ENCODE peak calls at places on chromosomes 11 and 22, in eight cellular contexts. P, F, B, T, M, N, O and K are unnamed samples.

GRCh38 chr11:26946209-26946828 is 47.6 kb upstream of the FIBIN start:
- DNase-seq in P (no peak), F (no peak), B (no peak), T (no peak), M (no peak), N (peak), O (peak), K (no peak)

GRCh38 chr11:60396790-60397189 is 531 bp downstream of the MS4A14 start:
- DNase-seq in P (no peak), F (no peak), B (peak), T (no peak), M (no peak), N (no peak), O (no peak), K (no peak)

GRCh38 chr22:37852418-37852817 is 3.2 kb downstream of the EIF3L start:
- DNase-seq in P (no peak), F (no peak), B (no peak), T (no peak), M (no peak), N (no peak), O (no peak), K (no peak)

GRCh38 chr11:90453525-90453924 is 230.7 kb upstream of the CHORDC1 start:
- DNase-seq in P (no peak), F (no peak), B (no peak), T (no peak), M (no peak), N (no peak), O (no peak), K (no peak)

GRCh38 chr11:33829430-33830141 is 55.3 kb upstream of the FBXO3 start:
- DNase-seq in P (peak), F (peak), B (peak), T (peak), M (peak), N (peak), O (peak), K (peak)

GRCh38 chr11:130825621-130826020 is 90.7 kb downstream of the SNX19 start:
- DNase-seq in P (no peak), F (no peak), B (no peak), T (no peak), M (no peak), N (no peak), O (peak), K (no peak)

GRCh38 chr11:95877288-95877687 is 46.6 kb downstream of the MTMR2 start:
- DNase-seq in P (no peak), F (no peak), B (no peak), T (no peak), M (no peak), N (peak), O (peak), K (no peak)

GRCh38 chr11:34274712-34275398 is 83.0 kb downstream of the ABTB2 start:
- DNase-seq in P (peak), F (no peak), B (no peak), T (peak), M (peak), N (peak), O (peak), K (no peak)

GRCh38 chr11:73518195-73518594 is 79.7 kb downstream of the FAM168A start:
- DNase-seq in P (no peak), F (no peak), B (no peak), T (no peak), M (no peak), N (no peak), O (no peak), K (no peak)

GRCh38 chr11:7964873-7965272 is 374 bp downstream of the NLRP10 start:
- DNase-seq in P (no peak), F (no peak), B (no peak), T (no peak), M (no peak), N (no peak), O (peak), K (no peak)

GRCh38 chr11:122162095-122162494 is 46.1 kb upstream of the BLID start:
- DNase-seq in P (no peak), F (no peak), B (no peak), T (no peak), M (no peak), N (peak), O (peak), K (no peak)

GRCh38 chr11:48088682-48089050 is 108.3 kb downstream of the PTPRJ start:
- DNase-seq in P (no peak), F (no peak), B (no peak), T (no peak), M (no peak), N (no peak), O (no peak), K (no peak)

DNA sequence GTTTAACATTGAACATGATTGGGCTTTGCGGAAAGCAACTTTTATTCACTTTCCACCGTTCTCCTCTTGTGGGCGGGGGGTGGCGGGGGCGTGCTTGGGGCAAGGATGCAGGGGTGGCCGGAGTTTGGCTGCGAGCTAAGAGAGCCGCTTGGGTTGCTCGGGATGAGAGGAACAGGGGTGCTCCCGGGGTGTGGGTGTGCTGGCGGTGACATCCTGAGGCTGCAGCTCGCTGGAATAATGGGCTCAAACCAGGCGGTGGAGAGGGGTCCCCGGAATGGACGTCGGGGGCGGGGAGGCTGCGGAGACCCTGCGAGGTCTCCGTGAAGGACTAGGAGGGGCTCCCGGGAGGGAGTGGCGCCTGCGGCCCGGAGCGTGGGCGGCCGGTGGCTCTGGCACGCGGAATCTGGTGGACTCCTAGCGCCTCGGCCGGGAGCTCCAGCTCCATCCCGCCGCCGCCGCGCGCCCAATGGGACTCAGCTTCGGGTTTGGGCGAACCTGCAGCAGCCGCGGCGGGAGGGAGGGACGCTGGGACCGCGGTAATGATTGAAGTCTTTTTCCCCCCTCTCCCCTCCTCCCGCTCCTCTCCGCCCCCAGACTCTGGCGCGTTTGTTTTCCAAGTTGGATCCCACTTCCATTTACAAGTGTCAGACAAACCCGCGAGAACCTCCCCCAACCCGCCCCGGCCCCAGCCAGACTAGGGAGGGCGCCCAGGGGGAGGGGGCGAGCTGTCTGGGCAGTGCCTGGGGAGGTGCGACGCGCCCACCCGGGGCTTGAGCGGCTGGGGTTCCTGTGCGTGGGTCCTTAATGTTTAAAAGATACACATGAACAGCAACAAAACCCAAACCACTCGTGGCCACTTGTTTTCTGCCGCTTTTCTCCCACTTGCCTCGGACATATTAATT is 2.0 kb downstream of the FAT3 start:
- DNase-seq in P (no peak), F (no peak), B (no peak), T (no peak), M (no peak), N (no peak), O (peak), K (peak)
- TF ChIP-seq CTCF in P (no peak), F (no peak), B (no peak), T (no peak), M (no peak), N (no peak), O (no peak), K (no peak)

GRCh38 chr11:66419825-66420224 is 1.0 kb upstream of the NPAS4 start:
- DNase-seq in P (no peak), F (no peak), B (no peak), T (no peak), M (no peak), N (no peak), O (no peak), K (no peak)

GRCh38 chr11:66418986-66419308 is 1.9 kb upstream of the NPAS4 start:
- DNase-seq in P (no peak), F (no peak), B (no peak), T (no peak), M (no peak), N (no peak), O (no peak), K (no peak)

GRCh38 chr11:66420671-66421476 is at the start of gene NPAS4:
- DNase-seq in P (no peak), F (no peak), B (no peak), T (no peak), M (no peak), N (no peak), O (no peak), K (no peak)

GRCh38 chr11:66417000-66417399 is 3.8 kb upstream of the NPAS4 start:
- DNase-seq in P (no peak), F (no peak), B (no peak), T (no peak), M (no peak), N (no peak), O (no peak), K (no peak)

DNA sequence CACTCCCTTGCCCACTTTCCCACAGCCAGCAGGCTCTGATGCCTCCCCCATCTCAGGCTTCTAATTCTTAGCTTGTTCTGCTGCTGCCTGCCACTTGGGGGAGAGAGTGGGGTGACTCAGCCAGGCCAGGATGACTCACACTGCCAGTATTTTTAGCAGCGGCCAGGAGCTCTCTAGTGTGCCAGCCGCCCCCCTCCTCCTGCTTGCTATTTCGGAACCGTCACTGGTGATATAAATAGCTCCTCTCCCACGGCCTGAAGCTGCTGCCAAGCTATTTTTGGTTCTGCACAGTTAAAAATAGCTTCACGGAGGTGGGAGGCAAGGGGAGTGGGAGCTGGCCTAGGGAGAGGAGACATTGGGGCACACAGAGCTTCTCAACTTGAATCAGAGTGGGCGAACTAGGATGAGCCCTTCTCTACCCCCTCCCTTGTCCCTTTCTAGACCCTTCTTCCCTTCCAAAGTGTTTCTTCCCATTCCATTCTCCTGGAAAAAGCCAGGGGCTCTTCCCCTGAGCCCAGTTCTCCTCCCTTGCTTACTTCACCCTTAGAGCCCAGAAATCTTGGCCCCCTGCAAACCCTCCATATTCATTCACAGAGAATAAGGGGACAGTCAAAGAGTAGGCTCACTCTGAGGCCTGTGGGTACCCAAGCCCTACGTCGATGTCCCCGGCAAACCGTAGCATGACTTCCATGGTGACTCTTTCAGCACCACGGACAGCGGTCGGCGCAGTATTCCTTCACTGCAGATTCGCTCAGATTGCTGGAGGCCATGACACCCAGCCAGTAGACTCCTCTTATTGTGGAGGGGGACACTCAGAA is 2.5 kb upstream of the NPAS4 start:
- DNase-seq in P (peak), F (peak), B (peak), T (peak), M (peak), N (peak), O (peak), K (peak)
- TF ChIP-seq CTCF in P (no peak), F (no peak), B (peak), T (peak), M (peak), N (no peak), O (peak), K (no peak)

DNA sequence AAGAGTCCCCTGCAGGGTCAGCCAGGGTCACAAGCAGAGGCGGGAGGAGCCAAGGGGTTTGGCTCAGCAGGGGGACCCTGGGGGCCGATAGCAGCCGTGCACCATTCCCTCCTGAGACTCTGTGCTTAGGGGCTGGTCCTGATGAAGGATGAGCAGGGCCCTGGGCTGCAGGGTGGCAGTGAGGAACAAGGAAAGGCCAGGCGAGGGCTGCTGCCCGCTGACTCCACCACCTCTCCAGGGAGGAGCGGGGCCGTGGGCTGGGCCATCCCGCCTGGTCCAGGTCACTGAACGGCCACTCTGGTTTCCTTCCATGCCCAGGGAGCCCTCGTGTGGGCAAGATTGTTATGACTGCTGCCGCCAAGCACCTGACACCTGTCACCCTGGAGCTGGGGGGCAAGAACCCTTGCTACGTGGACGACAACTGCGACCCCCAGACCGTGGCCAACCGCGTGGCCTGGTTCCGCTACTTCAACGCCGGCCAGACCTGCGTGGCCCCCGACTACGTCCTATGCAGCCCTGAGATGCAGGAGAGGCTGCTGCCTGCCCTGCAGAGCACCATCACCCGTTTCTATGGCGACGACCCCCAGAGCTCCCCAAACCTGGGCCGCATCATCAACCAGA is 9.2 kb upstream of the NDUFS8 start:
- DNase-seq in P (peak), F (no peak), B (no peak), T (no peak), M (peak), N (no peak), O (no peak), K (no peak)
- TF ChIP-seq CTCF in P (no peak), F (no peak), B (peak), T (no peak), M (peak), N (peak), O (peak), K (peak)

GRCh38 chr11:101003468-101003867 is 126.1 kb downstream of the PGR start:
- DNase-seq in P (no peak), F (no peak), B (no peak), T (no peak), M (peak), N (no peak), O (no peak), K (no peak)
- TF ChIP-seq CTCF in P (no peak), F (no peak), B (no peak), T (no peak), M (no peak), N (no peak), O (no peak), K (no peak)

GRCh38 chr11:19345848-19346681 is 105.3 kb upstream of the E2F8 start:
- DNase-seq in P (no peak), F (no peak), B (no peak), T (no peak), M (peak), N (no peak), O (peak), K (peak)
- TF ChIP-seq CTCF in P (no peak), F (no peak), B (peak), T (peak), M (no peak), N (no peak), O (no peak), K (no peak)

DNA sequence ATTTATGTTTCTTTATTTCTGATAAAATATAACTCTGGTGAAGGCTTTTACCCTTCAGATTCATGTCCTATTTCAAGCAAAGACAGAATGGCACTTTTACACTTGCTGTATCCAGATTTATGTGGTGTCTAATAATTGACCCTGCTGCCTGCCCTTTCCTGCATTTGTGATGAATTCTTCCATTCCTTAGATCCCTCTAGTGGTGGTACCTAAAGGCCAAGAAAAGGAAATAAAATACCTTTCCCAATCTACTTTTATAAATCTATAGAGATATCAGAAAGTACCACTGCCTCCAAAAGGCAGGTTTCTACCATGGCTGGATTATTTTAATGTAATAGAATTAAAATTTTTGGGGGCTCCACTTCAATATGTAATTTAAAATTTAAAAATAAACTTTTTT is 34.2 kb downstream of the CCDC81 start:
- DNase-seq in P (no peak), F (no peak), B (no peak), T (no peak), M (no peak), N (peak), O (peak), K (no peak)
- TF ChIP-seq CTCF in P (no peak), F (no peak), B (peak), T (no peak), M (peak), N (peak), O (peak), K (peak)